ENCODE peak calls at places on chromosomes 6 and 20, in four cellular contexts. Z is heart left ventricle, C is ascending aorta, T is foreskin fibroblast. G is an unnamed sample.

GRCh38 chr6:43747734-43748133 is 22.3 kb upstream of the VEGFA start:
- DNase-seq in Z (no peak), T (no peak), C (no peak), G (no peak)

GRCh38 chr20:61253264-61253639 is 1.2 kb downstream of the CDH4 start:
- DNase-seq in Z (no peak), T (peak; percentile 51), C (no peak), G (no peak)

GRCh38 chr6:160054271-160054670 is 67.3 kb upstream of the SLC22A1 start:
- DNase-seq in C (no peak), T (no peak), Z (no peak), G (no peak)

GRCh38 chr6:3523288-3523670 is 66.4 kb upstream of the SLC22A23 start:
- DNase-seq in T (no peak), C (no peak), Z (no peak), G (no peak)

GRCh38 chr6:46736913-46737312 is 1.7 kb upstream of the PLA2G7 start:
- DNase-seq in T (no peak), Z (no peak), C (no peak), G (no peak)

GRCh38 chr6:21257125-21257524 is 336.4 kb upstream of the SOX4 start:
- DNase-seq in T (no peak), C (no peak), Z (no peak), G (no peak)

GRCh38 chr20:19565721-19566120 is 192.3 kb upstream of the RIN2 start:
- DNase-seq in Z (no peak), C (no peak), T (no peak), G (no peak)

GRCh38 chr6:153208706-153209105 is 77.6 kb upstream of the RGS17 start:
- DNase-seq in Z (peak; percentile 36), C (no peak), T (no peak), G (no peak)

GRCh38 chr20:2778602-2779321 is 21.7 kb downstream of the CPXM1 start:
- DNase-seq in T (no peak), C (no peak), Z (no peak), G (no peak)

GRCh38 chr20:2783908-2784566 is 16.4 kb downstream of the CPXM1 start:
- DNase-seq in Z (no peak), T (no peak), C (no peak), G (no peak)

GRCh38 chr20:2775139-2775538 is 25.3 kb downstream of the CPXM1 start:
- DNase-seq in C (no peak), T (no peak), Z (no peak), G (no peak)

GRCh38 chr20:2780948-2781347 is 19.5 kb downstream of the CPXM1 start:
- DNase-seq in Z (no peak), T (no peak), C (no peak), G (no peak)
- TF ChIP-seq CTCF in Z (no peak), T (no peak), C (no peak), G (no peak)

DNA sequence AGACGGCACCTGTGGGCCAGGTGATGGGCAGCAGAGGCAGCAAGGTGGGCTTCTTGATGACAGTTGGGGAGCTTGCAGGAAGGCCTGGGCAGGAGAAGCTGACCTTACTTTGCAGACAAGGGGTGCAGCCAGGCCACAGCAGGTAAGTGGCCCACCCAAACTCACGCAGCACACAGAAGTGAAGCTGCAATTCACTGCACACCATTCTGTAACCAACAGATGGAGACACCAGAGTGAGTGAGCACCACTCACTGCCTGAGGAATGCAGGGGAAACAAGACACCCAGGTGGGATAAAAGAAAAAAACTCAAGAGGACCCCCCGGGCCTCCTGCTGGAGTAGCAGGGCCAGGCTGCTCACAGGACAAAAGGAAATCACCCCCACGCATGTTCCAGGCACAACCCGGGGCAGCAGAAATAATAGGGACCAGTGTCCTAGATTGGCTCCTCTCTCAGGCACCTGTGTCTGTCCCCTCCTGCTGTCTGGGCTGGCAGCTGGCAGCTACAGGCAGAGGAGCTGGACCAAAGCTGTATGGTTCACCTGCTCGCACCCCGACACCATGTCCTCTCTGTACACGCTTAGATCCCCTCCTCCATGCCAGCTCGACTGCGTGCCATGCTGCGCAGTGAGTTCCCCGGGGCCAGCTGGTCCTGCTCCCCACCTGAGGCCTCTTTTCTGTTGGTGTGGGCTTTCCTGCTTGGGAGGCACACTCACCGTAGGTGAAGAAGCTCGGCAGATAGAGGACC is 4.9 kb downstream of the MTCH1 start:
- DNase-seq in Z (no peak), T (no peak), C (no peak), G (no peak)
- TF ChIP-seq CTCF in Z (no peak), T (no peak), C (no peak), G (no peak)

DNA sequence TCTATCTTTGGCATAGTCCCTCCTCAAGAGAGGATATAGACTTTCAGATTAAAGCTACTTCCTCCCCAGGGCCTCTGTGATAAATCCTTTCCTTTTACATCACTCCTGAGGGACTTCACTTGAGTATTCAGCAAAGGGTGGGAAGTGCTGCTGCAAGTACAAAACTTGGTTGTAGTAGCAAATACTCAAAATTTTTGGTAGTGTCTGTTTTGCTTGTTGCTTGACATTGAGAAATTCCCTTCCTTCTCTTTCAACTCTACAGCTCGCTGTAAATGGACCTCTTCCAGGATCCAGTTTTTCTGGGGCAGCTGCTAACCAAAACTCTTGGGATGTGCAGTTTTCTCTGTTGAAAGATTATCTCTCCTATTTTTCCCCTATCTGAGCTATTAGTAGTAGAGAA is 471.9 kb downstream of the CD109 start:
- DNase-seq in Z (no peak), C (no peak), T (no peak), G (no peak)
- TF ChIP-seq CTCF in Z (no peak), C (no peak), T (no peak), G (no peak)

GRCh38 chr20:818001-818664 is 15.4 kb upstream of the FAM110A start:
- DNase-seq in Z (no peak), T (no peak), C (no peak), G (no peak)
- TF ChIP-seq CTCF in Z (no peak), T (no peak), C (no peak), G (no peak)

GRCh38 chr20:52192296-52193007 is 873 bp upstream of the ZFP64 start:
- DNase-seq in Z (peak; percentile 63), C (no peak), T (no peak), G (no peak)

GRCh38 chr20:52190437-52191131 is 995 bp downstream of the ZFP64 start:
- DNase-seq in Z (no peak), C (no peak), T (peak; percentile 20), G (no peak)

GRCh38 chr20:52191132-52191435 is 495 bp downstream of the ZFP64 start:
- DNase-seq in C (no peak), T (peak; percentile 37), Z (peak; percentile 31), G (no peak)

GRCh38 chr20:52193133-52193532 is 1.6 kb upstream of the ZFP64 start:
- DNase-seq in T (no peak), Z (no peak), C (no peak), G (no peak)

DNA sequence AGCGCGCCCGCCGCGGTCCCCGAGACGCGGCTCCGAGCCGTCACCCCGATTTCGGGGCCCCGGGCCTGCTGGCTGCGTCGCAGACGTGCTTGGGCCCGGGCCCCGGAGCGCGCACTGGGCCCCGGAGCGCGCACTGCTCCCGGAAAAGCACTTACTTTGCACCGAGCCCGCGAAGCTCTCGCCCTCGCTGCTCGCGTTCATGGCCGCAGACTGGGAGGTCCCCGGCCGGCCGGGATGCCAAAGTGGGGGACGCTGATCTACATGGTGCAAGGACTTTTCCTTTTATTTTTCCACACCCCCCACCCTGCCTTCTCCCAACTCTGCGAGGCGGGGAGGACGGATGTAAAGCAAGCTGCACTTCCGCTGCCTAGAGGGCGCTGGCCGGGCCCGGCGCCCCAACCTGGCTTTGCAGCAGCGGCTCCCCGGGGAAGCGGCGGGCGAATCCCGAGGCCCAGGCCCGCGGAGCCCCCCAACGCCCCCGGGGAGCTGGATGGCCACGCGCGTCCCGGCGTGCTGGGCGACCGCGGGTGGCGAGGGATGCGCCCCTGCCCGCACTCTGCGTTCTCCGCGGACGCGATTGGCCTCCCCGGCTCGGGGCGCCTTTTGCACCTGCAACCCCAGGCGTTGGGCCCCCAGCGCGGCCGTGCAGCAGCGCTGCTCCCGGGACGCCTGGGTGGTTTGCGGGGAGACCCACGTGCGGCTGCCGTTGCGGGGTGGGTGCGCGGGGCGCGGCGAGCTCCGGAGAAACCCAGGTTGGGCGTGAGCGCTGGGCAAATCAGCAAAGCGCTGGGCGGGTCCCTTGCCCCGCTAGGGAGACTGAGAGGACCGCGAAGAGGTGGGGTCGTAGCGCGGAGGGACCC is at the start of gene ZFP64:
- DNase-seq in Z (peak; percentile 79), C (no peak), T (peak; percentile 72), G (peak; percentile 63)
- TF ChIP-seq CTCF in Z (peak; percentile 48), C (peak; percentile 40), T (peak; percentile 71), G (peak; percentile 73)

GRCh38 chr20:43914286-43914685 is 366 bp upstream of the TOX2 start:
- DNase-seq in T (no peak), Z (no peak), C (no peak), G (no peak)
- TF ChIP-seq CTCF in T (no peak), Z (no peak), C (no peak), G (no peak)

DNA sequence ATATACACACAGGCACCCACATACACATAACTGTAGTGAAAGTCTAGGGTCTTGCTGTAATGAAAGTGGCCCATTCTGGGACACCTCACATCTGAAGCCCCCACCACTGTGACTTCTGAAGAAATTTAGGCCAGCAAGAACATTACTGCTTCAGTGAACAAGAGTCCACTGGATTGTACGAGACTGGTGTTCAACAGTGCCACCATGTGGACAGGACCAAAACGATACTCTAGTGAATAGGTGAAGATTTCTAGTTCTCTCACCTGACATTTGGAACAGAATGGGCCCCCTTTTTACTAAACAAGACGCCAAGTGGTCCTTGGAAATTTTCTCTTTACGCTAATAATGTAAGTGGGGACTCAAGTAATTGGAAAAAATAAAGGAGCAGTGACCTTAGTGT is 156.9 kb downstream of the MAFB start:
- DNase-seq in T (no peak), C (no peak), Z (no peak), G (no peak)
- TF ChIP-seq CTCF in T (no peak), C (no peak), Z (peak; percentile 9), G (no peak)

GRCh38 chr6:86793649-86794048 is 143.7 kb upstream of the HTR1E start:
- DNase-seq in Z (no peak), C (no peak), T (no peak), G (no peak)

GRCh38 chr6:86791476-86791875 is 145.9 kb upstream of the HTR1E start:
- DNase-seq in Z (no peak), C (no peak), T (no peak), G (no peak)
- TF ChIP-seq CTCF in Z (no peak), C (no peak), T (no peak), G (no peak)

DNA sequence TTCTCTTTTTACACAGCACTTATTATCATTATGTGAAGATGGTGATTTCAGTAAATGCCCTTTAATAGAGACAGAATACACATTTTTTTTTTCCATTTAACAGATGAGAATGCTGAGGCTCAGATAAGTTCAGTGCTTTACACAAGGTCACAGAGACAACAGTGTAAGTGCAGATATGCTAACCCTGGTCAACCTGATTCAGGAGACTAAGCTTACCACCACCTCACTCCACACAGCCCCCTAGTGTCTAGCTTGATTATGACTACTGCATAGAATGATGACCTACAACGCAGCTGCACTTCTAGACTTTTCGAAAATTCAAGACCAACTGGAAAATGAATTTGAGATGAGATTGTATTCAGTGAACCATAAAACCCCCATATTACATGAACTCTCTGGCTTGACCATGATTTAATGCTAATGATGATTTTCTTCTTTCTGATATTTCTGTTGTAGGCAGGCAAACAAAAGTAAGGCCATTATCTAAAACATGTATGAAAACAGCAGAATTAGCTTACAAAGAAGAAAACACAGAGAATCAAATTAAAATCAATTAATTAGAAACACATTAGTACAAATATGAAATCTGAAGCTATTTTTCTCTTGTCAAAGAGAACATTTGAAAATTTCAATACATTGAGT is 212.1 kb upstream of the PHACTR1 start:
- DNase-seq in Z (no peak), T (no peak), C (no peak), G (no peak)
- TF ChIP-seq CTCF in Z (peak; percentile 10), T (peak; percentile 40), C (no peak), G (no peak)